ENCODE peak calls at places on chromosomes 6 and 20, in seven cellular contexts. R is C1 segment of cervical spinal cord, S is skeletal muscle cell, Z is cardiac muscle cell, K is GM06990, L is fibroblast of lung, T is bronchial epithelial cell. X is an unnamed sample.

GRCh38 chr6:33592595-33593413 is 12.7 kb upstream of the BAK1 start:
- DNase-seq in R (no peak), S (no peak), Z (no peak), K (peak), L (no peak), T (no peak), X (no peak)

GRCh38 chr20:63830821-63831593 is at the start of gene ZBTB46:
- DNase-seq in R (no peak), S (no peak), Z (peak), K (peak), L (peak), T (no peak), X (no peak)

GRCh38 chr20:49889943-49890650 is 25.2 kb downstream of the SPATA2 start:
- DNase-seq in R (no peak), S (no peak), Z (no peak), K (no peak), L (no peak), T (peak), X (no peak)

GRCh38 chr20:54526801-54527200 is 51.4 kb downstream of the DOK5 start:
- DNase-seq in R (no peak), S (no peak), Z (peak), K (no peak), L (no peak), T (no peak), X (no peak)

GRCh38 chr6:161164182-161164625 is 109.7 kb downstream of the AGPAT4 start:
- DNase-seq in R (no peak), S (no peak), Z (no peak), K (no peak), L (no peak), T (no peak), X (no peak)

GRCh38 chr6:122712093-122712863 is 67.2 kb upstream of the FABP7 start:
- DNase-seq in R (no peak), S (peak), Z (no peak), K (no peak), L (peak), T (no peak), X (no peak)

GRCh38 chr6:139757766-139758655 is 383.6 kb upstream of the CITED2 start:
- DNase-seq in R (no peak), S (peak), Z (peak), K (no peak), L (peak), T (no peak), X (no peak)

GRCh38 chr20:35269055-35269781 is 8.7 kb downstream of the MMP24OS start:
- DNase-seq in R (peak), S (no peak), Z (peak), K (no peak), L (peak), T (peak), X (no peak)

GRCh38 chr20:31260326-31260932 is 3.0 kb downstream of the DEFB115 start:
- DNase-seq in R (no peak), S (no peak), Z (no peak), K (no peak), L (no peak), T (peak), X (no peak)